ENCODE peak calls at places on chromosomes 5 and 9, in five cellular contexts. J is left ventricle myocardium inferior, R is choroid plexus epithelial cell, C is AG09309, Z is activated B cell treated with CpG ODN at 0.5 μM for 24 hours. H is an unnamed sample.

GRCh38 chr5:175517824-175518450 is 39.6 kb downstream of the SFXN1 start:
- DNase-seq in R (peak; percentile 92), Z (no peak), J (no peak), C (peak; percentile 63), H (no peak)

GRCh38 chr5:1882337-1883119 is at the start of gene IRX4:
- DNase-seq in C (no peak), J (no peak), Z (no peak), R (no peak), H (no peak)

GRCh38 chr9:136564379-136564988 is 18.6 kb upstream of the NOTCH1 start:
- DNase-seq in R (peak; percentile 90), Z (no peak), J (peak; percentile 82), C (no peak), H (no peak)

GRCh38 chr9:107612136-107612535 is 122.6 kb upstream of the KLF4 start:
- DNase-seq in R (no peak), J (peak; percentile 76), C (no peak), Z (no peak), H (no peak)

GRCh38 chr9:70113403-70114022 is 69.9 kb downstream of the MAMDC2 start:
- DNase-seq in R (peak; percentile 86), C (no peak), J (peak; percentile 52), Z (no peak), H (peak; percentile 32)

GRCh38 chr5:158877124-158877581 is 222.6 kb downstream of the EBF1 start:
- DNase-seq in J (no peak), C (no peak), Z (no peak), R (peak; percentile 89), H (no peak)

GRCh38 chr5:160169326-160169725 is 50.1 kb upstream of the PWWP2A start:
- DNase-seq in Z (no peak), R (peak; percentile 84), C (peak; percentile 84), J (no peak), H (no peak)

GRCh38 chr9:14133394-14133793 is 180.5 kb downstream of the NFIB start:
- DNase-seq in R (no peak), Z (no peak), J (no peak), C (no peak), H (no peak)

GRCh38 chr9:38087934-38088925 is 19.2 kb upstream of the SHB start:
- DNase-seq in J (peak; percentile 74), Z (peak; percentile 64), R (peak; percentile 67), C (no peak), H (peak; percentile 88)

GRCh38 chr5:159680095-159680494 is 236.2 kb upstream of the ADRA1B start:
- DNase-seq in R (no peak), C (no peak), J (no peak), Z (no peak), H (no peak)

GRCh38 chr5:36982146-36982545 is 105.6 kb downstream of the NIPBL start:
- DNase-seq in R (peak; percentile 18), J (no peak), C (no peak), Z (no peak), H (no peak)

GRCh38 chr9:129987047-129987446 is 55.9 kb downstream of the FNBP1 start:
- DNase-seq in R (no peak), Z (no peak), J (no peak), C (no peak), H (no peak)

GRCh38 chr5:68431181-68431580 is 215.6 kb downstream of the PIK3R1 start:
- DNase-seq in C (no peak), Z (no peak), J (no peak), R (no peak), H (no peak)

GRCh38 chr5:125549322-125549871 is 803.0 kb upstream of the ZNF608 start:
- DNase-seq in R (peak; percentile 75), C (no peak), Z (no peak), J (no peak), H (peak; percentile 18)

GRCh38 chr5:143101134-143101533 is 302.4 kb downstream of the NR3C1 start:
- DNase-seq in R (no peak), Z (no peak), C (no peak), J (no peak), H (no peak)

GRCh38 chr5:83564069-83564749 is 92.7 kb downstream of the VCAN start:
- DNase-seq in C (no peak), J (no peak), R (peak; percentile 81), Z (no peak), H (no peak)

GRCh38 chr5:150642567-150642927 is 2.1 kb downstream of the SYNPO start:
- DNase-seq in C (peak; percentile 60), R (peak; percentile 89), J (peak; percentile 73), Z (no peak), H (no peak)

GRCh38 chr5:171390883-171391677 is 3.4 kb downstream of the NPM1 start:
- DNase-seq in Z (no peak), R (no peak), J (no peak), C (no peak), H (no peak)

GRCh38 chr9:70412678-70413426 is 1.6 kb downstream of the KLF9 start:
- DNase-seq in C (no peak), J (peak; percentile 90), R (peak; percentile 84), Z (no peak), H (no peak)

GRCh38 chr5:168341178-168341577 is 49.7 kb downstream of the WWC1 start:
- DNase-seq in C (no peak), Z (no peak), J (no peak), R (no peak), H (no peak)

GRCh38 chr5:144864113-144864512 is 693.4 kb downstream of the KCTD16 start:
- DNase-seq in Z (no peak), C (no peak), R (no peak), J (no peak), H (no peak)

GRCh38 chr5:134149571-134150303 is 27.0 kb downstream of the SKP1 start:
- DNase-seq in R (peak; percentile 20), C (no peak), J (no peak), Z (no peak), H (no peak)

GRCh38 chr9:128885376-128885775 is 3.4 kb downstream of the LRRC8A start:
- DNase-seq in J (no peak), R (no peak), C (no peak), Z (no peak), H (no peak)

GRCh38 chr5:83701886-83702285 is 18.8 kb downstream of the HAPLN1 start:
- DNase-seq in J (no peak), R (no peak), C (no peak), Z (no peak), H (no peak)

GRCh38 chr5:68260455-68260854 is 44.9 kb downstream of the PIK3R1 start:
- DNase-seq in J (no peak), Z (no peak), C (no peak), R (no peak), H (no peak)

GRCh38 chr9:3498691-3499090 is 27.1 kb downstream of the RFX3 start:
- DNase-seq in Z (no peak), R (peak; percentile 77), C (no peak), J (no peak), H (no peak)

GRCh38 chr9:131693651-131694597 is 46.0 kb downstream of the RAPGEF1 start:
- DNase-seq in J (no peak), C (no peak), R (no peak), Z (no peak), H (no peak)

GRCh38 chr9:133702798-133703570 is 35.2 kb downstream of the SARDH start:
- DNase-seq in J (no peak), C (no peak), R (no peak), Z (no peak), H (no peak)

GRCh38 chr5:16551628-16552027 is 65.2 kb downstream of the RETREG1 start:
- DNase-seq in J (no peak), R (no peak), C (no peak), Z (no peak), H (no peak)

GRCh38 chr5:16548115-16548514 is 68.7 kb downstream of the RETREG1 start:
- DNase-seq in J (no peak), R (no peak), C (no peak), Z (no peak), H (no peak)

GRCh38 chr5:16548812-16549211 is 68.0 kb downstream of the RETREG1 start:
- DNase-seq in C (no peak), R (no peak), J (no peak), Z (no peak), H (no peak)

GRCh38 chr5:16549491-16550233 is 67.1 kb downstream of the RETREG1 start:
- DNase-seq in J (no peak), R (peak; percentile 40), C (no peak), Z (no peak), H (no peak)

GRCh38 chr5:16550316-16550952 is 66.4 kb downstream of the RETREG1 start:
- DNase-seq in Z (no peak), C (no peak), J (no peak), R (peak; percentile 80), H (peak; percentile 18)
- TF ChIP-seq CTCF in Z (no peak), C (peak; percentile 81), J (peak; percentile 65), R (peak; percentile 92), H (peak; percentile 68)

GRCh38 chr5:106205916-106206571 is 1464.7 kb downstream of the EFNA5 start:
- DNase-seq in C (no peak), R (no peak), J (no peak), Z (no peak), H (no peak)

GRCh38 chr5:106202035-106202434 is 1468.7 kb downstream of the EFNA5 start:
- DNase-seq in C (no peak), J (no peak), Z (no peak), R (no peak), H (no peak)
- TF ChIP-seq CTCF in C (no peak), J (no peak), Z (no peak), R (no peak), H (no peak)

GRCh38 chr9:35705836-35706430 is 16.2 kb upstream of the TPM2 start:
- DNase-seq in C (no peak), J (no peak), R (no peak), Z (no peak), H (no peak)
- TF ChIP-seq CTCF in C (no peak), J (no peak), R (no peak), Z (no peak), H (no peak)

DNA sequence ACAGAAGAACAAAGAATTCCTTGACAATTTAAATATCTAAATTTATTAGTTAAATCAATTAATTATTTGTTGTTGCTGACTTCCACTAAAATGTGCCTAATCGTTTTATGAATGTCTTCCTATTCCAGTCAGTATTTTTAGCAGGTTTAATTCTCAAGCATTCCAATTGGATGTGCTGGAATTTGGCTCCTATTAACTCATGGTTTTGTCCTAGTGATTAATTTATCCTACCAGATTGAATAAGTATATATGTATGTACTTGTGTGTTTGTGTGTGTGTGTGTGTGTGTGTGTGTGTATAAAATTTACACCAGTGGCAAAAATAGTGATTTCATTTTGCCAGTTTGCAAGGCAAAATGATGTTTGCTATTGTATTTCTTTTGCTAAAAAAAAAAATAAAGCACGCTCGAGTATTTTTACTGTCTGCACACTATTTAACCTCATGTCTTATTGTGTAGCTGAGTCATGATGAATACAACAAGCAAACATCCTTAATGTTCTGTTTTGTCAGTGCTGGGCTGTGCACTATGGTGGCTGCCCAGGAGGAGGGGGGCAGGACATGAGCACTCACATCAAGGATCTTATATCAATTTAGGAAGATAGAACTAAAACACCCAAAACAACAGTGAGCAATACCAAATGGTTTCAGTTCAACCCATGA is 375.5 kb downstream of the PDE4D start:
- DNase-seq in Z (no peak), R (peak; percentile 72), J (no peak), C (no peak), H (no peak)
- TF ChIP-seq CTCF in Z (no peak), R (peak; percentile 19), J (no peak), C (no peak), H (no peak)